ENCODE peak calls at places on chromosomes 12 and 14, in seven cellular contexts. K is pancreas; G is GM23248; Z is CD8-positive, alpha-beta memory T cell; M is MM.1S; B is PC-9; I is mammary epithelial cell. V is an unnamed sample.
A peak's percentile ranks its signal among the peaks of the same experiment; 100 is the strongest.

GRCh38 chr14:97221572-97221971 is 424.4 kb downstream of the VRK1 start:
- DNase-seq in Z (no peak), K (no peak), G (no peak), B (no peak), M (no peak), I (no peak), V (no peak)

GRCh38 chr12:87953257-87953860 is 75.8 kb downstream of the C12orf50 start:
- DNase-seq in M (peak; percentile 42), I (peak; percentile 21), K (no peak), Z (no peak), B (peak; percentile 5), G (peak; percentile 56), V (no peak)

GRCh38 chr12:81381951-81382350 is 304.1 kb downstream of the ACSS3 start:
- DNase-seq in Z (no peak), M (no peak), B (no peak), K (no peak), I (no peak), G (no peak), V (no peak)

GRCh38 chr14:23364164-23364571 is 804 bp downstream of the EFS start:
- DNase-seq in G (peak; percentile 71), M (no peak), B (no peak), I (no peak), K (no peak), Z (no peak), V (no peak)

GRCh38 chr12:124031058-124031457 is 58.0 kb downstream of the ZNF664 start:
- DNase-seq in I (no peak), G (peak; percentile 70), M (no peak), B (no peak), Z (no peak), K (no peak), V (no peak)

GRCh38 chr12:99824900-99825562 is 159.7 kb downstream of the ANKS1B start:
- DNase-seq in G (no peak), I (no peak), Z (no peak), M (no peak), B (no peak), K (no peak), V (no peak)

GRCh38 chr14:95164506-95164905 is 7.2 kb upstream of the DICER1 start:
- DNase-seq in Z (no peak), M (no peak), G (no peak), I (peak; percentile 51), K (no peak), B (no peak), V (no peak)

GRCh38 chr12:1498199-1498740 is 96.1 kb downstream of the FBXL14 start:
- DNase-seq in G (no peak), I (no peak), K (no peak), B (no peak), M (no peak), Z (no peak), V (no peak)

GRCh38 chr14:91501951-91502930 is 7.9 kb downstream of the PPP4R3A start:
- DNase-seq in B (no peak), M (no peak), I (no peak), Z (no peak), G (no peak), K (no peak), V (no peak)

GRCh38 chr12:98002887-98003493 is 512.4 kb upstream of the TMPO start:
- DNase-seq in Z (no peak), K (no peak), I (peak; percentile 48), G (peak; percentile 39), M (peak; percentile 72), B (no peak), V (peak; percentile 8)

GRCh38 chr12:10982244-10982643 is 4.5 kb downstream of the TAS2R50 start:
- DNase-seq in B (no peak), Z (peak; percentile 85), K (no peak), G (no peak), I (no peak), M (no peak), V (no peak)

GRCh38 chr12:106086696-106087095 is 52.1 kb downstream of the NUAK1 start:
- DNase-seq in Z (no peak), M (no peak), B (no peak), K (no peak), G (no peak), I (no peak), V (no peak)

GRCh38 chr14:77799863-77800730 is at the start of gene ADCK1:
- DNase-seq in G (peak; percentile 92), B (peak; percentile 95), I (peak; percentile 70), K (peak; percentile 94), M (peak; percentile 67), Z (peak; percentile 81), V (peak; percentile 91)

GRCh38 chr12:39441189-39441962 is 1.5 kb downstream of the KIF21A start:
- DNase-seq in G (no peak), Z (no peak), K (no peak), M (no peak), I (no peak), B (no peak), V (no peak)

GRCh38 chr14:68785817-68786490 is 6.9 kb downstream of the ZFP36L1 start:
- DNase-seq in Z (peak; percentile 57), K (no peak), B (peak; percentile 54), I (peak; percentile 82), G (peak; percentile 76), M (no peak), V (peak; percentile 34)

GRCh38 chr12:126258190-126258589 is 1193.0 kb downstream of the AACS start:
- DNase-seq in B (no peak), G (no peak), I (no peak), M (no peak), Z (no peak), K (no peak), V (no peak)

GRCh38 chr12:67220065-67220464 is 49.1 kb upstream of the CAND1 start:
- DNase-seq in Z (no peak), I (no peak), B (peak; percentile 13), K (no peak), M (no peak), G (peak; percentile 8), V (peak; percentile 11)

GRCh38 chr14:101070540-101071492 is 167.3 kb upstream of the RTL1 start:
- DNase-seq in K (peak; percentile 50), B (no peak), I (no peak), M (no peak), G (no peak), Z (no peak), V (peak; percentile 5)

GRCh38 chr14:55414551-55414950 is 2.9 kb upstream of the ATG14 start:
- DNase-seq in M (no peak), I (no peak), Z (no peak), G (no peak), B (no peak), K (no peak), V (no peak)

GRCh38 chr12:47852096-47852571 is 32.4 kb upstream of the HDAC7 start:
- DNase-seq in B (no peak), G (no peak), Z (no peak), K (no peak), I (no peak), M (no peak), V (no peak)

GRCh38 chr12:116318738-116319050 is 41.2 kb upstream of the MED13L start:
- DNase-seq in G (no peak), Z (no peak), K (no peak), M (no peak), B (no peak), I (no peak), V (no peak)

GRCh38 chr14:94499673-94500072 is 9.6 kb downstream of the SERPINA12 start:
- DNase-seq in Z (no peak), G (no peak), I (no peak), M (no peak), K (no peak), B (no peak), V (no peak)

GRCh38 chr14:58557242-58557641 is 80.5 kb upstream of the DACT1 start:
- DNase-seq in B (no peak), I (no peak), M (no peak), K (no peak), G (no peak), Z (no peak), V (no peak)

GRCh38 chr12:6927379-6927991 is at the start of gene ATN1:
- DNase-seq in G (peak; percentile 76), I (peak; percentile 48), B (peak; percentile 66), Z (peak; percentile 38), M (no peak), K (peak; percentile 88), V (peak; percentile 79)

GRCh38 chr12:41777064-41777790 is 367.4 kb downstream of the GXYLT1 start:
- DNase-seq in G (no peak), K (no peak), B (no peak), M (no peak), I (no peak), Z (no peak), V (no peak)
- H3K4me1 ChIP-seq in G (no peaks in the 10 kb centered on the region), K (no peaks in the 10 kb centered on the region), B (no peaks in the 10 kb centered on the region), M (no peaks in the 10 kb centered on the region), I (no peaks in the 10 kb centered on the region), Z (no peaks in the 10 kb centered on the region), V (no peaks in the 10 kb centered on the region)

DNA sequence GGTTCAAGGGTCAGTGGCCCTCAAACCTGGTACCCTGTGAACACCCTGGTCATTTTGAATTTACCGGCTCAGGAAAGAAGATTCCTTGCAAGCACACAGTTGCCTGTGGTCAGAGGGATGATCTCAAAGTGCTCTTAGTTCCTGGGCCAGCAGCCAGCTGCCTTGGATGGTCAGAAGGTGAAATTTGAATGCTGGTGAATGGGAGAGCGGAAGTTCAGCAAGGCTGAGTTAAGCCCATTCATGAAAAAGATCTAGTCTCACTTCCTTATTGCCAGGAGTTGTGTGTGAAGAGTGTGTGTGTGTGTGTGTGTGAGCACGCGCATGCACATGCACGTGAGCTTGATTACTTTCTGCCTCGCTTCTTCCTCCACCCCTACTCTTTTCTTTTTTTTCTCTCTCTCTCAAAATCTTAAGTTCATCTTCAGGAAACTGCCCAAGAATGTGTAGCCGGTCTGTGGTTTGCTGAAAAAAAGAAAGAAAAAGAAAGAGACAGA is 155.5 kb upstream of the CCND2 start:
- DNase-seq in K (no peak), G (peak; percentile 37), Z (peak; percentile 28), B (no peak), I (peak; percentile 45), M (peak; percentile 88), V (peak; percentile 80)
- H3K4me1 ChIP-seq in K (no peaks in the 10 kb centered on the region), G (no peaks in the 10 kb centered on the region), Z (peaks cover 30% of the 10 kb centered on the region), B (no peaks in the 10 kb centered on the region), I (peaks cover 50% of the 10 kb centered on the region), M (peaks cover 52% of the 10 kb centered on the region), V (peaks cover 28% of the 10 kb centered on the region)

GRCh38 chr14:70048313-70048654 is 140.5 kb downstream of the SLC8A3 start:
- DNase-seq in K (no peak), I (no peak), Z (no peak), G (no peak), M (no peak), B (no peak), V (no peak)
- H3K4me1 ChIP-seq in K (no peaks in the 10 kb centered on the region), I (peaks cover 12% of the 10 kb centered on the region), Z (no peaks in the 10 kb centered on the region), G (no peaks in the 10 kb centered on the region), M (no peaks in the 10 kb centered on the region), B (no peaks in the 10 kb centered on the region), V (no peaks in the 10 kb centered on the region)

GRCh38 chr12:14952295-14952995 is 9.0 kb downstream of the ARHGDIB start:
- DNase-seq in Z (peak; percentile 76), M (peak; percentile 84), B (peak; percentile 64), I (peak; percentile 95), G (peak; percentile 98), K (no peak), V (peak; percentile 26)

GRCh38 chr12:14949631-14950030 is 11.3 kb upstream of the ERP27 start:
- DNase-seq in K (no peak), M (no peak), Z (no peak), I (no peak), G (no peak), B (no peak), V (no peak)

GRCh38 chr12:14950421-14950820 is 11.0 kb downstream of the ARHGDIB start:
- DNase-seq in G (no peak), B (no peak), Z (no peak), I (no peak), M (peak; percentile 27), K (no peak), V (no peak)

GRCh38 chr12:14948672-14949071 is 10.3 kb upstream of the ERP27 start:
- DNase-seq in Z (peak; percentile 81), B (no peak), M (peak; percentile 93), I (peak; percentile 50), G (peak; percentile 75), K (no peak), V (peak; percentile 34)

GRCh38 chr12:14950982-14951746 is 10.2 kb downstream of the ARHGDIB start:
- DNase-seq in K (no peak), Z (no peak), I (peak; percentile 74), M (no peak), G (no peak), B (peak; percentile 82), V (peak; percentile 27)
- H3K4me1 ChIP-seq in K (peaks cover 13% of the 10 kb centered on the region), Z (peaks cover 97% of the 10 kb centered on the region), I (peaks cover 45% of the 10 kb centered on the region), M (peaks cover 84% of the 10 kb centered on the region), G (peaks cover 29% of the 10 kb centered on the region), B (peaks cover 76% of the 10 kb centered on the region), V (peaks cover 32% of the 10 kb centered on the region)